ENCODE peak calls at places on chromosomes 16 and 17, in nine cellular contexts. I is Karpas-422; R is lower leg skin; U is cardiac muscle cell; Q is hepatocyte; T is HCT116; J is adrenal gland; Y is bronchial epithelial cell; S is CD4-positive, CD25-positive, alpha-beta regulatory T cell. P is an unnamed sample.
A peak's percentile ranks its signal among the peaks of the same experiment; 100 is the strongest.

GRCh38 chr17:4945944-4946280 is 2.4 kb downstream of the PFN1 start:
- DNase-seq in J (no peak), I (no peak), S (no peak), Y (no peak), T (no peak), U (no peak), Q (no peak), R (no peak), P (no peak)

GRCh38 chr16:2236362-2237075 is at the start of gene DNASE1L2:
- DNase-seq in I (peak; percentile 57), R (no peak), S (no peak), T (no peak), U (peak; percentile 80), J (no peak), Q (peak; percentile 59), Y (no peak), P (no peak)

GRCh38 chr17:80265205-80266068 is 4.8 kb downstream of the RNF213 start:
- DNase-seq in I (no peak), S (peak; percentile 91), Y (no peak), Q (no peak), R (no peak), T (no peak), J (no peak), U (no peak), P (no peak)

GRCh38 chr16:89954462-89954861 is 5.9 kb downstream of the DEF8 start:
- DNase-seq in J (no peak), I (no peak), T (no peak), U (no peak), S (no peak), R (no peak), Y (no peak), Q (no peak), P (no peak)

GRCh38 chr16:73062640-73063283 is 14.8 kb upstream of the ZFHX3 start:
- DNase-seq in R (peak; percentile 85), Y (no peak), T (no peak), U (no peak), S (no peak), Q (no peak), J (no peak), I (no peak), P (no peak)

GRCh38 chr16:48906076-48906475 is 296.1 kb upstream of the N4BP1 start:
- DNase-seq in S (no peak), R (peak; percentile 59), U (no peak), T (no peak), Q (no peak), J (no peak), Y (no peak), I (no peak), P (no peak)

GRCh38 chr16:35749253-35750141 is 2290.1 kb downstream of the TP53TG3F start:
- DNase-seq in T (no peak), J (no peak), I (no peak), U (no peak), Y (no peak), Q (no peak), S (no peak), R (peak; percentile 79), P (no peak)

GRCh38 chr17:73803867-73804539 is 159.8 kb upstream of the SDK2 start:
- DNase-seq in I (no peak), U (no peak), Q (no peak), R (peak; percentile 53), J (no peak), S (no peak), Y (no peak), T (no peak), P (no peak)

GRCh38 chr16:2513405-2514332 is at the start of gene ATP6V0C:
- DNase-seq in R (peak; percentile 98), J (peak; percentile 96), T (peak; percentile 77), Q (peak; percentile 98), Y (peak; percentile 70), S (peak; percentile 93), I (peak; percentile 96), U (peak; percentile 96), P (peak; percentile 91)

GRCh38 chr16:87303431-87303930 is 13.7 kb downstream of the C16orf95 start:
- DNase-seq in S (peak; percentile 68), T (no peak), R (no peak), U (no peak), I (no peak), J (no peak), Q (no peak), Y (peak; percentile 30), P (peak; percentile 49)

GRCh38 chr17:28033972-28034714 is 8.3 kb upstream of the NLK start:
- DNase-seq in J (no peak), I (peak; percentile 22), Q (no peak), T (no peak), S (no peak), R (no peak), U (no peak), Y (peak; percentile 88), P (no peak)

GRCh38 chr17:68457168-68457538 is at the start of gene WIPI1:
- DNase-seq in Q (no peak), J (no peak), R (peak; percentile 92), T (no peak), I (peak; percentile 77), S (no peak), Y (no peak), U (no peak), P (no peak)

GRCh38 chr17:77857306-77857555 is 101.3 kb upstream of the TNRC6C start:
- DNase-seq in U (no peak), I (no peak), T (no peak), Y (no peak), R (no peak), S (no peak), J (no peak), Q (no peak), P (no peak)

GRCh38 chr16:82034981-82035612 is at the start of gene HSD17B2:
- DNase-seq in U (no peak), Q (peak; percentile 64), R (no peak), Y (peak; percentile 84), J (no peak), T (no peak), I (no peak), S (no peak), P (no peak)

GRCh38 chr17:73639322-73639721 is 4.9 kb downstream of the SDK2 start:
- DNase-seq in I (no peak), T (no peak), R (no peak), Y (no peak), J (no peak), U (no peak), S (no peak), Q (no peak), P (no peak)

GRCh38 chr17:48047113-48047740 is 932 bp upstream of the NFE2L1 start:
- DNase-seq in I (peak; percentile 51), Q (no peak), J (no peak), S (no peak), U (no peak), Y (no peak), T (no peak), R (no peak), P (no peak)
- H3K4me3 ChIP-seq in I (peak overlapping the region; percentile 76), Q (peak overlapping the region; percentile 82), J (peak overlapping the region; percentile 38), S (peak overlapping the region; percentile 88), U (peak overlapping the region; percentile 49), Y (peak overlapping the region; percentile 72), T (peak overlapping the region; percentile 67), R (peak overlapping the region; percentile 40), P (peak overlapping the region; percentile 66)

GRCh38 chr17:36547776-36548175 is 3.1 kb downstream of the GGNBP2 start:
- DNase-seq in I (no peak), S (no peak), R (no peak), J (no peak), U (no peak), T (no peak), Y (no peak), Q (no peak), P (no peak)
- H3K4me3 ChIP-seq in I (peak overlapping the region; percentile 85), S (peak overlapping the region; percentile 97), R (no peak overlapping the region), J (no peak overlapping the region), U (peak overlapping the region; percentile 72), T (no peak overlapping the region), Y (no peak overlapping the region), Q (peak overlapping the region; percentile 82), P (no peak overlapping the region)

GRCh38 chr17:81392909-81393654 is 2.2 kb upstream of the BAHCC1 start:
- DNase-seq in Y (no peak), R (no peak), Q (no peak), I (no peak), J (no peak), S (no peak), U (no peak), T (no peak), P (no peak)

GRCh38 chr17:81395600-81396277 is 482 bp downstream of the BAHCC1 start:
- DNase-seq in Y (no peak), S (no peak), U (no peak), I (no peak), T (no peak), J (no peak), Q (no peak), R (no peak), P (no peak)

GRCh38 chr17:81394831-81395599 is at the start of gene BAHCC1:
- DNase-seq in U (peak; percentile 100), S (peak; percentile 91), Q (peak; percentile 100), T (peak; percentile 100), R (peak; percentile 100), J (peak; percentile 100), Y (peak; percentile 98), I (no peak), P (peak; percentile 99)

GRCh38 chr17:81393684-81394376 is 1.4 kb upstream of the BAHCC1 start:
- DNase-seq in J (peak; percentile 100), S (peak; percentile 39), U (peak; percentile 100), Q (peak; percentile 100), I (no peak), R (peak; percentile 100), Y (peak; percentile 98), T (peak; percentile 100), P (peak; percentile 99)

GRCh38 chr17:81394377-81394747 is 895 bp upstream of the BAHCC1 start:
- DNase-seq in S (no peak), Q (no peak), U (no peak), R (no peak), Y (no peak), T (no peak), J (no peak), I (no peak), P (no peak)
- H3K4me3 ChIP-seq in S (no peak overlapping the region), Q (no peak overlapping the region), U (peak overlapping the region; percentile 9), R (peak overlapping the region; percentile 12), Y (no peak overlapping the region), T (peak overlapping the region; percentile 39), J (peak overlapping the region; percentile 14), I (no peak overlapping the region), P (peak overlapping the region; percentile 62)

GRCh38 chr16:76511203-76511602 is 234.0 kb downstream of the CNTNAP4 start:
- DNase-seq in J (no peak), R (no peak), U (no peak), S (no peak), T (no peak), Y (no peak), Q (no peak), I (peak; percentile 84), P (no peak)
- H3K4me3 ChIP-seq in J (no peak overlapping the region), R (no peak overlapping the region), U (no peak overlapping the region), S (no peak overlapping the region), T (no peak overlapping the region), Y (no peak overlapping the region), Q (no peak overlapping the region), I (peak overlapping the region; percentile 16), P (no peak overlapping the region)

P was measured in Jurkat, Clone E6-1.